ENCODE peak calls at places on chromosomes 6 and 20, in eight cellular contexts. O is fibroblast of mammary gland; L is ovary; J is CD8-positive, alpha-beta memory T cell; C is pancreas; D is IMR-90; V is fibroblast of villous mesenchyme; U is fibroblast of pulmonary artery. N is an unnamed sample.

GRCh38 chr6:29834564-29835436 is 7.2 kb downstream of the HLA-G start:
- DNase-seq in O (peak), L (no peak), J (peak), C (no peak), D (no peak), V (no peak), U (peak), N (peak)

GRCh38 chr20:5710551-5710950 is 39.6 kb upstream of the SHLD1 start:
- DNase-seq in O (no peak), L (no peak), J (no peak), C (no peak), D (no peak), V (no peak), U (no peak), N (peak)

GRCh38 chr6:135686784-135687301 is 164.7 kb upstream of the PDE7B start:
- DNase-seq in O (peak), L (no peak), J (no peak), C (no peak), D (peak), V (peak), U (peak), N (peak)

GRCh38 chr6:75204222-75204958 is 1.5 kb downstream of the COL12A1 start:
- DNase-seq in O (peak), L (peak), J (no peak), C (peak), D (peak), V (peak), U (peak), N (peak)

GRCh38 chr20:58141971-58142842 is 86.2 kb downstream of the ANKRD60 start:
- DNase-seq in O (no peak), L (no peak), J (no peak), C (no peak), D (no peak), V (no peak), U (no peak), N (no peak)

GRCh38 chr20:51042657-51043247 is 19.8 kb upstream of the KCNG1 start:
- DNase-seq in O (no peak), L (no peak), J (no peak), C (no peak), D (no peak), V (no peak), U (no peak), N (no peak)

GRCh38 chr6:133997267-133997666 is 44.2 kb downstream of the TBPL1 start:
- DNase-seq in O (no peak), L (no peak), J (no peak), C (no peak), D (no peak), V (no peak), U (no peak), N (no peak)

GRCh38 chr6:34391023-34391485 is 1.4 kb downstream of the NUDT3 start:
- DNase-seq in O (peak), L (no peak), J (no peak), C (no peak), D (peak), V (peak), U (peak), N (peak)

GRCh38 chr20:48875233-48875913 is 46.1 kb upstream of the ARFGEF2 start:
- DNase-seq in O (no peak), L (no peak), J (no peak), C (no peak), D (no peak), V (no peak), U (no peak), N (no peak)

GRCh38 chr6:43699564-43700186 is 12.1 kb upstream of the MRPS18A start:
- DNase-seq in O (peak), L (no peak), J (no peak), C (no peak), D (peak), V (peak), U (peak), N (peak)

GRCh38 chr6:37663016-37663810 is 34.5 kb downstream of the MDGA1 start:
- DNase-seq in O (peak), L (no peak), J (no peak), C (no peak), D (peak), V (peak), U (peak), N (peak)

GRCh38 chr6:52376763-52377162 is 14.8 kb downstream of the PAQR8 start:
- DNase-seq in O (no peak), L (no peak), J (no peak), C (no peak), D (no peak), V (no peak), U (no peak), N (no peak)

GRCh38 chr6:83844170-83844569 is 9.0 kb upstream of the RIPPLY2 start:
- DNase-seq in O (no peak), L (no peak), J (no peak), C (no peak), D (no peak), V (no peak), U (no peak), N (no peak)

GRCh38 chr20:19816386-19816785 is 58.3 kb downstream of the RIN2 start:
- DNase-seq in O (no peak), L (no peak), J (no peak), C (no peak), D (no peak), V (peak), U (no peak), N (peak)

GRCh38 chr6:52759085-52759484 is 4.2 kb downstream of the GSTA2 start:
- DNase-seq in O (no peak), L (no peak), J (no peak), C (no peak), D (no peak), V (no peak), U (peak), N (peak)

GRCh38 chr20:45347936-45348809 is at the start of gene SDC4:
- DNase-seq in O (peak), L (peak), J (peak), C (peak), D (peak), V (peak), U (peak), N (peak)
- H3K4me3 ChIP-seq in O (peak), L (peak), J (peak), C (peak), D (peak), V (peak), U (peak), N (peak)

GRCh38 chr6:89299451-89299850 is 15.6 kb downstream of the GABRR2 start:
- DNase-seq in O (peak), L (no peak), J (no peak), C (no peak), D (peak), V (no peak), U (peak), N (no peak)

GRCh38 chr6:89298680-89299450 is 16.2 kb downstream of the GABRR2 start:
- DNase-seq in O (peak), L (no peak), J (peak), C (no peak), D (peak), V (peak), U (peak), N (peak)

GRCh38 chr6:89301586-89302194 is 13.4 kb downstream of the GABRR2 start:
- DNase-seq in O (no peak), L (no peak), J (no peak), C (no peak), D (no peak), V (no peak), U (no peak), N (no peak)

GRCh38 chr6:89295981-89296380 is 19.1 kb downstream of the GABRR2 start:
- DNase-seq in O (no peak), L (no peak), J (no peak), C (no peak), D (no peak), V (no peak), U (no peak), N (no peak)

DNA sequence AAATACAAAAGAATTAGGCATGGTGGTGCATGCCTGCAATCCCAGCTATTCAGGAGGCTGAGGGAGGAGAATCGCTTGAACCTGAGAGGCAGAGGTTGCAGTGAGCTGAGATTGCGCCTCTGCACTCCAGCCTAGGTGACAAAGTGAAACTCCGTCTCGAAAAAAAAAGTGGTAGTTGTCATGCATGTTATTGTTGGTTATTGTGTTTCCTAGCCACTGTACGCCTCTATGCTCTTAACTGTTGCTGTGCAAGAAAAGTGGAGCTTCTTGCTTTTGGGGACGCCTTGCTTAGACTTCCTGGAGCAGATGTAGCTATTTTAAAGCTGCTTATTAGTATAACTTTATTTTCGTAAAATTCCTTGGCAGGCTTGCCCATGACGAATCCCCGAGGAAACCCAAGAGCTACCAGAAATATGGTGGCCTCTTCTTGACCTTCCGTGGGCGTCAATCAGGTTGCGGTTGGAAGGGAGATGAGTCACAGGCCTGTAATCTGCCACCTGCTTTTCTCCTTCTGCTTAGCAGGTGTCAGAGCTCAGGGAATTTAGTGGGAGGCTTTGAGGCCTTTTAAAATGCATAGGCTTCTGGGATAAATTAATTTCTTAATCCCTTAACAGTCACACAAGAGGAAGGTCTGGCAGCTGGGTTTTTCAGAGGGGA is 17.3 kb downstream of the GABRR2 start:
- DNase-seq in O (peak), L (peak), J (peak), C (no peak), D (peak), V (peak), U (peak), N (peak)
- H3K4me3 ChIP-seq in O (no peak), L (no peak), J (no peak), C (no peak), D (no peak), V (no peak), U (no peak), N (no peak)

DNA sequence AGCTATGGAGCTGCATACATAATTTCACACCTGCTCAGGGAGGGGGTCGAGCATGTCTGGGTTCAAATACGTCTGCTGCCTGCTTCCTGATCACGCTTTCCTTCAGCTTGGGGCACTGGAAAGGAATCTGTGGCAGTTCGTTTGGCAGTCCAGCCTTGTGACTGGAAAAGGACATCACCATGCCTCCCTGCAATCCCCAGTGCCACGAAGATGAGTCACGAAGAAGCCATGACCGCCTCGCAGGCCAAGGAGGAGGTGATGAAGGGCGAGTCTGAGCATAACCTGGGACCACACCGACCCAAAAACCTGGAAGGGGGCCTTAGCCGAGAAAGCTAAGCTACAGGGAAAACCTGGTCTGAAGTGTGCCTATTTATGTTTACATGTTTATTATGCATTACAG is 13.1 kb downstream of the JAG1 start:
- DNase-seq in O (no peak), L (no peak), J (no peak), C (no peak), D (no peak), V (no peak), U (no peak), N (no peak)
- H3K4me3 ChIP-seq in O (no peak), L (no peak), J (no peak), C (no peak), D (no peak), V (no peak), U (no peak), N (no peak)

DNA sequence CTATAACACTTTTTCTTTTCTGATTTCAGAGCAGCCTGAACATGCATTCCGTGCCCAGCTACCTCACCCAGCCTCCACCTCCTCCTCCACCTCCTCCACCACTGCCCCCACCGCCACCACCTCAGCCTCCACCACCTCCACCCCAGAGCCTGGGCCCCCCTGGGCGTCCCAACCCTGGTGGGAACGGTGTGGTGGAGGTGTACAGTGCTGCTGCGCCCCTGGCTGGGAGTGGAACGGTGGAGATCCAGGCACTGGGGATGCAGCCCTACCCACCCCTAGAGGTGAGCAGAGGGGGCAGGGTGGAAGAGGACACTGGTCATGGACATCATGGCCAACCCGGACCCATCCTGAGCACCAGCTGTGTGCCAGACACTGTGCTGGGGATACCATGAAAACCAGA is 21.3 kb downstream of the ZNF341 start:
- DNase-seq in O (no peak), L (no peak), J (no peak), C (no peak), D (no peak), V (no peak), U (no peak), N (no peak)
- H3K4me3 ChIP-seq in O (no peak), L (no peak), J (no peak), C (no peak), D (no peak), V (no peak), U (no peak), N (no peak)

GRCh38 chr20:31788578-31788977 is 30.6 kb upstream of the MYLK2 start:
- DNase-seq in O (peak), L (no peak), J (no peak), C (no peak), D (peak), V (no peak), U (no peak), N (peak)
- H3K4me3 ChIP-seq in O (no peak), L (no peak), J (no peak), C (no peak), D (no peak), V (no peak), U (no peak), N (no peak)

GRCh38 chr6:109690740-109691687 is at the start of the genes AK9 and FIG4:
- DNase-seq in O (peak), L (peak), J (peak), C (peak), D (peak), V (peak), U (peak), N (peak)

GRCh38 chr6:109695468-109695867 is 4.4 kb downstream of the FIG4 start:
- DNase-seq in O (no peak), L (no peak), J (no peak), C (no peak), D (no peak), V (no peak), U (peak), N (peak)

GRCh38 chr6:109696355-109696754 is 5.3 kb downstream of the FIG4 start:
- DNase-seq in O (no peak), L (no peak), J (no peak), C (no peak), D (no peak), V (no peak), U (no peak), N (no peak)

GRCh38 chr6:109690373-109690739 is 646 bp downstream of the AK9 start:
- DNase-seq in O (no peak), L (peak), J (peak), C (peak), D (no peak), V (no peak), U (no peak), N (no peak)

GRCh38 chr6:109693128-109693527 is 2.0 kb downstream of the FIG4 start:
- DNase-seq in O (no peak), L (no peak), J (no peak), C (no peak), D (no peak), V (no peak), U (no peak), N (no peak)
- H3K4me3 ChIP-seq in O (no peak), L (no peak), J (no peak), C (no peak), D (no peak), V (no peak), U (no peak), N (no peak)

DNA sequence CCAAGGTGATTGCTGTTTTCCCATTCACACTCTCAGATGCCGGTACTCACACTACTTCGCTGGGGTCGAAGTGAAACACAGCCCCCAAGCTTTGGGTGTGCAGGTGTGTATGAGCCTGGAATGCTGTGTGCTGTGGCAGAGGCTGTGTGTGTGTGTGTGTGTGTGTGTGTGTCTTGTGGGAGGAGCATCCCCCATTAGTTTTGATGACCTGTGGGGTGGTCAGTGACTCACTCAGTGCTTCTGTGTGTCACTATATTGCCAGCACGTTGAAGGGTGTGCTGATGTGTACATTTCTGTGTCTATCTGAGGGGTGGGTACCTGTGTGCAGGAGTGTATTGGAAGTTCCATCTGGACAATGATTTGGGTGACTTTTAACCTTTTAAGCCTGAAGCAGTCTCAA is 5.0 kb upstream of the SLC12A5 start:
- DNase-seq in O (peak), L (no peak), J (no peak), C (no peak), D (no peak), V (no peak), U (no peak), N (no peak)
- H3K4me3 ChIP-seq in O (no peak), L (no peak), J (no peak), C (no peak), D (no peak), V (no peak), U (no peak), N (no peak)